ENCODE peak calls at places on chromosomes 2 and 18, in five cellular contexts. M, X, Y, R and C are unnamed samples.

GRCh38 chr2:158325031-158325781 is 131.3 kb downstream of the CCDC148 start:
- DNase-seq in Y (no peak), R (no peak), M (no peak), X (no peak), C (no peak)

GRCh38 chr2:104431701-104432121 is 422.2 kb upstream of the POU3F3 start:
- DNase-seq in Y (no peak), M (no peak), X (no peak), R (no peak), C (no peak)

GRCh38 chr2:178304262-178304661 is 110.0 kb downstream of the OSBPL6 start:
- DNase-seq in R (no peak), Y (no peak), X (no peak), M (no peak), C (no peak)

GRCh38 chr2:34627003-34627402 is 1027.9 kb upstream of the FAM98A start:
- DNase-seq in Y (no peak), M (no peak), X (no peak), R (no peak), C (no peak)

GRCh38 chr2:31221549-31221948 is 4.2 kb upstream of the CAPN14 start:
- DNase-seq in M (no peak), Y (no peak), X (no peak), R (no peak), C (no peak)

GRCh38 chr2:231450548-231450989 is 13.7 kb downstream of the NCL start:
- DNase-seq in Y (no peak), X (no peak), R (no peak), M (no peak), C (no peak)

GRCh38 chr2:43142921-43143438 is 83.4 kb downstream of the ZFP36L2 start:
- DNase-seq in M (no peak), Y (no peak), R (no peak), X (no peak), C (no peak)

GRCh38 chr2:162926907-162927306 is 88.3 kb upstream of the KCNH7 start:
- DNase-seq in X (no peak), R (no peak), M (no peak), Y (no peak), C (no peak)

GRCh38 chr2:163767097-163767496 is 31.3 kb upstream of the FIGN start:
- DNase-seq in X (no peak), R (no peak), Y (no peak), M (no peak), C (no peak)

GRCh38 chr2:168705534-168706470 is 96.6 kb upstream of the NOSTRIN start:
- DNase-seq in R (no peak), M (peak), Y (no peak), X (no peak), C (no peak)

GRCh38 chr2:118842687-118843491 is 4.6 kb downstream of the EN1 start:
- DNase-seq in Y (peak), R (peak), X (peak), M (peak), C (no peak)

GRCh38 chr2:190501702-190502407 is 32.7 kb downstream of the NEMP2 start:
- DNase-seq in X (no peak), Y (no peak), M (no peak), R (no peak), C (no peak)

GRCh38 chr2:147327636-147328035 is 517.2 kb upstream of the ACVR2A start:
- DNase-seq in R (no peak), Y (no peak), X (no peak), M (no peak), C (no peak)

GRCh38 chr2:57497489-57498096 is 549.0 kb upstream of the VRK2 start:
- DNase-seq in X (peak), Y (peak), R (peak), M (peak), C (no peak)

GRCh38 chr18:61820842-61821241 is 72.0 kb downstream of the RNF152 start:
- DNase-seq in X (no peak), M (no peak), Y (no peak), R (no peak), C (no peak)

GRCh38 chr2:135916232-135916631 is 40.0 kb upstream of the MCM6 start:
- DNase-seq in M (peak), Y (no peak), R (no peak), X (peak), C (no peak)

GRCh38 chr2:39068757-39069515 is 51.9 kb downstream of the SOS1 start:
- DNase-seq in R (no peak), X (no peak), M (peak), Y (no peak), C (no peak)

GRCh38 chr2:3163401-3163800 is 214.2 kb downstream of the EIPR1 start:
- DNase-seq in R (no peak), M (no peak), Y (no peak), X (no peak), C (no peak)

GRCh38 chr2:99468155-99468554 is 21.7 kb downstream of the REV1 start:
- DNase-seq in M (no peak), Y (no peak), R (no peak), X (no peak), C (no peak)

GRCh38 chr2:26978061-26978596 is 7.7 kb downstream of the MAPRE3 start:
- DNase-seq in Y (no peak), X (no peak), M (no peak), R (peak), C (no peak)

GRCh38 chr18:37658894-37659293 is 93.3 kb upstream of the CELF4 start:
- DNase-seq in M (no peak), X (no peak), Y (no peak), R (no peak), C (no peak)

GRCh38 chr2:85472265-85472664 is 53.8 kb downstream of the SH2D6 start:
- DNase-seq in Y (no peak), X (no peak), R (no peak), M (no peak), C (no peak)

GRCh38 chr2:208657468-208657867 is 250.9 kb downstream of the PTH2R start:
- DNase-seq in M (peak), Y (no peak), R (no peak), X (no peak), C (no peak)

GRCh38 chr2:219454217-219454616 is 19.6 kb downstream of the SPEG start:
- DNase-seq in M (no peak), R (no peak), X (no peak), Y (no peak), C (no peak)

GRCh38 chr2:68426885-68427579 is 40.1 kb downstream of the FBXO48 start:
- DNase-seq in M (no peak), Y (no peak), R (no peak), X (no peak), C (no peak)

GRCh38 chr2:56806924-56807323 is 623.1 kb downstream of the CCDC85A start:
- DNase-seq in R (no peak), Y (no peak), M (no peak), X (no peak), C (no peak)

GRCh38 chr18:13562494-13563029 is 163.8 kb downstream of the FAM210A start:
- DNase-seq in M (no peak), R (peak), Y (no peak), X (peak), C (no peak)

GRCh38 chr2:111135910-111136297 is 15.2 kb downstream of the BCL2L11 start:
- DNase-seq in X (peak), R (peak), Y (no peak), M (peak), C (no peak)

GRCh38 chr18:2898131-2898640 is 51.4 kb downstream of the EMILIN2 start:
- DNase-seq in R (peak), M (no peak), Y (no peak), X (peak), C (no peak)

GRCh38 chr2:53859354-53860159 is at the start of gene GPR75:
- DNase-seq in Y (peak), R (peak), M (peak), X (no peak), C (no peak)

GRCh38 chr18:60809937-60810336 is 437.4 kb upstream of the MC4R start:
- DNase-seq in M (no peak), Y (no peak), R (no peak), X (no peak), C (no peak)

GRCh38 chr2:125086313-125087184 is 1061.5 kb downstream of the CNTNAP5 start:
- DNase-seq in M (no peak), Y (no peak), X (no peak), R (no peak), C (no peak)

DNA sequence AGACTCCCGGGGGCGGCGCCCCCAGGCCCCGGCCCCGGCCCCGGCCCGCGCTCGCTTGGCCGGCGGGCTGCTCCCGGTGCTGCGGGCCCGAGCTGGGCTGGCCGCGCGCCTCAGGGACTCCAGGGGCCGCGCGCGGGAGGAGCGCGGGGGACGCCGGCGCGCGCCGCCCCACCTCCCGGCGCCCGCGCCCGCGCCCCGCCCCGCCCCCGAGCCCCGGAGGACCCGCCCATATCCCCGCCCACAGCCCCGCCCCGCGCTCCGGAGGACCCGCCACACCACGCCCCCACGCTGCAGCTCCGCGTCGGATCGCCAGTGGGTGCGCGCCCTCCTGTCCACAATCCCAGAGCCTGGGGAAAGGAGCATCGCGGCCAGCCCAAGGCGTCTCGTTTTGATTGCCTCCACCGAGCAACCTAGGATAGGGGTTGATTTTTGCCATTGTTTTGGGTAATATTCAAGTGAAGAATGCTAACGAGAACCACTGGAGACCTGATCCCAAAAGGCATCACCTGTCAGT is at the start of gene PARD6G:
- DNase-seq in Y (peak), X (peak), M (peak), R (peak), C (peak)
- TF ChIP-seq CTCF in Y (no peak), X (no peak), M (peak), R (no peak), C (peak)

GRCh38 chr2:46643493-46643892 is 164.1 kb downstream of the TMEM247 start:
- DNase-seq in Y (no peak), M (no peak), X (no peak), R (no peak), C (no peak)
- TF ChIP-seq CTCF in Y (no peak), M (peak), X (peak), R (no peak), C (no peak)

GRCh38 chr2:45173513-45173912 is 164.3 kb upstream of the SIX2 start:
- DNase-seq in M (no peak), Y (no peak), R (no peak), X (no peak), C (no peak)
- TF ChIP-seq CTCF in M (no peak), Y (no peak), R (no peak), X (no peak), C (no peak)

GRCh38 chr2:238094438-238095022 is 5.6 kb upstream of the ESPNL start:
- DNase-seq in Y (no peak), R (no peak), M (no peak), X (no peak), C (no peak)

GRCh38 chr2:238097988-238098853 is 1.9 kb upstream of the ESPNL start:
- DNase-seq in Y (peak), X (peak), R (peak), M (peak), C (peak)

GRCh38 chr2:238095143-238095542 is 5.0 kb upstream of the ESPNL start:
- DNase-seq in Y (no peak), R (no peak), M (no peak), X (no peak), C (no peak)

GRCh38 chr2:238097201-238097987 is 2.7 kb upstream of the ESPNL start:
- DNase-seq in M (no peak), X (no peak), R (no peak), Y (no peak), C (no peak)

GRCh38 chr2:238096311-238097011 is 3.7 kb upstream of the ESPNL start:
- DNase-seq in X (no peak), Y (no peak), R (no peak), M (peak), C (peak)
- TF ChIP-seq CTCF in X (no peak), Y (no peak), R (no peak), M (no peak), C (no peak)

DNA sequence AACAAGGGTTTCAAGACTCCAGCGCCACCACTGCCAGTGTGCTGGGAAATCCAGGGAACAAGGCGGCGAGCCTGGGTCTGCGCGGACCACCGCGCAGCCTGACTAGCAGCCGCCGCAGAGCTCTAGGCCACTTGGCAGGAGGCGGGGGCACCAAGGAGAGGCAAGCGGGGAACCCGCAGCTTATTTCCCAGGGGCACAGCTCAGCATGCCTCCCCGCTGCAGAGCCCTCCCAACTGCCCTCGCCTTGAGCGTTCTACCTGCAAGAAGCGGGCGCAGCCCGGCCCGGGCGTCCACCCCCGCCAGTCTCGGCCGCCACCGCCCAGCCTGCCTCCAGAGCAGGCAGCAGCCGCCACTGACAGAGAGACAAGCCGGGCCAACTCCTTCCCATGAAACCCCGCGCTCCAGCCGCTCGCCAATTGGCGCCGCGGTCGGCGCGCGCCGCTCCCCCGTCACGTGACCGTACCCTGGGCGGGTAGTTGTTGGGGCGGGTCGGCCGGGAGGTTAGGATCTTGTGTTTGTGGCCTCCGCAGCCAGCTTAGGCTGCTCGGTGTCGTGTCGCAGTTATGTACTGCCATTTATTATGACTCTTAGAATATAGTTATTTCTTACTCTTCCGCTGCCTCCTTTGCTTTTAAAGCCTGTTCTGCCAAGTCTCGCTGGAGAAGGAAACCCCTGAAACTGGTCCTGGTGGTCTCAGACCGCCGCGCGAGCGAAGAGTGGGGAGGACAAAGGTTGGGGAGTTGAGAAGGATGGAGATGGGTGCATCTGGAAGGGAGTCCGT is at the start of gene LNPK:
- DNase-seq in R (peak), Y (peak), M (peak), X (peak), C (peak)
- TF ChIP-seq CTCF in R (no peak), Y (no peak), M (peak), X (no peak), C (no peak)

GRCh38 chr18:49486617-49486958 is 446 bp downstream of the C18orf32 start:
- DNase-seq in R (no peak), Y (no peak), X (no peak), M (peak), C (no peak)

GRCh38 chr18:49490246-49490762 is 3.3 kb upstream of the C18orf32 start:
- DNase-seq in R (no peak), X (no peak), Y (no peak), M (no peak), C (no peak)

GRCh38 chr18:49486959-49487710 is at the start of gene C18orf32:
- DNase-seq in Y (peak), R (peak), X (peak), M (peak), C (peak)

GRCh38 chr18:49491534-49491856 is 4.5 kb upstream of the C18orf32 start:
- DNase-seq in R (no peak), X (no peak), M (no peak), Y (no peak), C (no peak)

GRCh38 chr18:49487711-49488310 is 777 bp upstream of the C18orf32 start:
- DNase-seq in R (no peak), Y (no peak), M (peak), X (no peak), C (no peak)
- TF ChIP-seq CTCF in R (no peak), Y (no peak), M (no peak), X (no peak), C (no peak)

DNA sequence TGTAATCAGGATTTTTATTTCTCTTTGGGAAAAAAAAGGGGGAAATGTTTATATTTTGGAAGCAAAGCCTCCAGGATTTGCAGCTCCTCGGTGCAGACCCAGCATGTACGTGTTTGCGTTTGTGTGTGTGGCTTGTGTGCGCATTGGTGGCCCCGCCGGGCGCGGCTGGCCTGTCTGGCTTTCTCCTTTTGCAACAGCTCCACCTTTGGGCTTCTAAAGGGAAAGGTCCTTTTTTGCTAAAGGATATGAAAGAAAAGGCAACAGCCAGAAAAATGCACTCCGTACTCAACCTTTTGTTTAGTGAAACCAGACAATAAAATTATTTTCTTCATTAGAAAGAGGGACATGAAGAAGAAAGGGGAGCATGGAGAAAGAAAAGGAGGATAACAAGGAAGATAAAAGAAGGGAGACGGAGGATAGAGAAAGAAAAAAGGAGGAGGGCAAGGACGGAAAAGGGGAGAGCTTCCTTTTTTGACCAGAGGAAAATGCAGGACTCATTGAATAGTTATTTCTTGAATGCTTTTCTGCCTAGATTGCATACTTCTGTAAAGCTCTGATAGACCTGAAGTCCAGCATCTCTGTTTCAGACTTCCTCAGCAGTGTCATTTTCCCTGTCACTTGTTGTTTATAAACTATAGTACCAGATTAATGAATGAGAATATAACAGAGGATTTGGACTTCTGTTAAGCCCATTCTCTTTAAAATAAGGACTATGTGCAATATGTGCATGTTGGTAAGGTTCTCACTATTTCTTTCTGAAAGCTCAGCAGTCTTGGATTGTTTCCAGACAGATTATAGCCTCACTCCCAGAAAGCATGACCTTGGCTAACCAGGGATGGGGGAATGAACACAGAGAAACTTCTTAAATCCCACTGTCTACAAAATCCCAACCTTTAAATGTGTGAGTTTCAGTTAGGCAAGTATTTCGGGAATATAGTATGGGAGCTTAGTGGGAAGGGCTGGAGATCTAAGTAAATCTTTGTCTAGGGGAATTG is 563.1 kb upstream of the PIK3C3 start:
- DNase-seq in R (peak), X (peak), Y (peak), M (peak), C (no peak)
- TF ChIP-seq CTCF in R (no peak), X (peak), Y (peak), M (peak), C (peak)

GRCh38 chr18:8901019-8901418 is 195.7 kb downstream of the MTCL1 start:
- DNase-seq in Y (no peak), M (no peak), X (no peak), R (no peak), C (no peak)
- TF ChIP-seq CTCF in Y (no peak), M (no peak), X (no peak), R (no peak), C (no peak)